ENCODE peak calls at places on chromosome 20, in four cellular contexts. C is activated B cell treated with CpG ODN at 0.5 μM for 24 hours; D is endodermal cell; J is CD8-positive, alpha-beta T cell. N is an unnamed sample.

GRCh38 chr20:401682-402495 is 6.2 kb upstream of the RBCK1 start:
- DNase-seq in C (no peak), D (no peak), J (no peak), N (no peak)

GRCh38 chr20:62668441-62669027 is 26.2 kb downstream of the SLCO4A1 start:
- DNase-seq in C (no peak), D (peak), J (peak), N (peak)

GRCh38 chr20:8152183-8152582 is 20.1 kb downstream of the PLCB1 start:
- DNase-seq in C (no peak), D (no peak), J (no peak), N (no peak)

GRCh38 chr20:1430004-1430451 is 36.6 kb downstream of the NSFL1C start:
- DNase-seq in C (no peak), D (no peak), J (no peak), N (no peak)

GRCh38 chr20:8996817-8997512 is 71.9 kb upstream of the PLCB4 start:
- DNase-seq in C (no peak), D (no peak), J (no peak), N (no peak)

GRCh38 chr20:32231847-32232246 is 24.2 kb downstream of the POFUT1 start:
- DNase-seq in C (no peak), D (no peak), J (peak), N (no peak)

GRCh38 chr20:20024942-20025341 is 7.8 kb downstream of the NAA20 start:
- DNase-seq in C (no peak), D (no peak), J (no peak), N (no peak)

GRCh38 chr20:35994994-35995453 is 26.6 kb downstream of the CNBD2 start:
- DNase-seq in C (peak), D (peak), J (peak), N (peak)

GRCh38 chr20:19492937-19493336 is 265.1 kb upstream of the RIN2 start:
- DNase-seq in C (no peak), D (no peak), J (no peak), N (no peak)

GRCh38 chr20:39960522-39961420 is 728.3 kb downstream of the MAFB start:
- DNase-seq in C (no peak), D (peak), J (no peak), N (no peak)

GRCh38 chr20:46872315-46873211 is 22.1 kb upstream of the EYA2 start:
- DNase-seq in C (no peak), D (no peak), J (no peak), N (no peak)

GRCh38 chr20:38685853-38686473 is 38.3 kb upstream of the SLC32A1 start:
- DNase-seq in C (no peak), D (peak), J (no peak), N (no peak)

GRCh38 chr20:62064788-62065668 is 653 bp downstream of the TAF4 start:
- DNase-seq in C (no peak), D (no peak), J (no peak), N (no peak)

GRCh38 chr20:4068708-4069107 is 53.4 kb upstream of the RNF24 start:
- DNase-seq in C (no peak), D (peak), J (no peak), N (no peak)

GRCh38 chr20:31833130-31833930 is 12.1 kb downstream of the FOXS1 start:
- DNase-seq in C (peak), D (peak), J (peak), N (no peak)

GRCh38 chr20:36971103-36971502 is 19.6 kb upstream of the SAMHD1 start:
- DNase-seq in C (no peak), D (no peak), J (no peak), N (no peak)

GRCh38 chr20:23060629-23061028 is 11.2 kb upstream of the THBD start:
- DNase-seq in C (no peak), D (no peak), J (no peak), N (no peak)

GRCh38 chr20:23061713-23062561 is 12.5 kb upstream of the THBD start:
- DNase-seq in C (no peak), D (peak), J (no peak), N (peak)

GRCh38 chr20:23059831-23060230 is 10.4 kb upstream of the THBD start:
- DNase-seq in C (no peak), D (no peak), J (no peak), N (no peak)

GRCh38 chr20:23061262-23061661 is 11.8 kb upstream of the THBD start:
- DNase-seq in C (no peak), D (no peak), J (no peak), N (no peak)

DNA sequence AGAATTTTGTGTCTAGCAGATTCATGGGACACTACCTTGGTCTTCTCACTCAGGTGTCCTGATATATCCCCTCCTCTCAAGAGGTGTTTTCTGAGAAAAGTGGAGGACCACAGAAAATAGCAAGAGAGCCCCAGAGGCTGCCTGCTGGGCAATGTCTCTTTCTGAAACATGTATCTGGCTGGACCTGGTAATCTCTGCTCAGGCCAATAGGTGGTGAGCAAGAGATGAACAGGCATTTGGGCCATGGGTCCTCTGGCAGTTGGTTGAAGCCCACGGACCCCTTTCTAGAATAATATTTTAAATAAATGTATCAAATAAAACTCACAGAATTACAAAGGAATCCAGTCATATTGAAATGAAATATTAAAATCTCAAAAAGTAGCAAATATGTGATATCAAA is 8.8 kb upstream of the THBD start:
- DNase-seq in C (no peak), D (no peak), J (no peak), N (no peak)
- TF ChIP-seq CTCF in C (no peak), D (peak), J (no peak), N (no peak)

GRCh38 chr20:34022154-34022842 is 28.6 kb downstream of the RALY start:
- DNase-seq in C (no peak), D (no peak), J (no peak), N (no peak)
- TF ChIP-seq CTCF in C (no peak), D (peak), J (peak), N (peak)

DNA sequence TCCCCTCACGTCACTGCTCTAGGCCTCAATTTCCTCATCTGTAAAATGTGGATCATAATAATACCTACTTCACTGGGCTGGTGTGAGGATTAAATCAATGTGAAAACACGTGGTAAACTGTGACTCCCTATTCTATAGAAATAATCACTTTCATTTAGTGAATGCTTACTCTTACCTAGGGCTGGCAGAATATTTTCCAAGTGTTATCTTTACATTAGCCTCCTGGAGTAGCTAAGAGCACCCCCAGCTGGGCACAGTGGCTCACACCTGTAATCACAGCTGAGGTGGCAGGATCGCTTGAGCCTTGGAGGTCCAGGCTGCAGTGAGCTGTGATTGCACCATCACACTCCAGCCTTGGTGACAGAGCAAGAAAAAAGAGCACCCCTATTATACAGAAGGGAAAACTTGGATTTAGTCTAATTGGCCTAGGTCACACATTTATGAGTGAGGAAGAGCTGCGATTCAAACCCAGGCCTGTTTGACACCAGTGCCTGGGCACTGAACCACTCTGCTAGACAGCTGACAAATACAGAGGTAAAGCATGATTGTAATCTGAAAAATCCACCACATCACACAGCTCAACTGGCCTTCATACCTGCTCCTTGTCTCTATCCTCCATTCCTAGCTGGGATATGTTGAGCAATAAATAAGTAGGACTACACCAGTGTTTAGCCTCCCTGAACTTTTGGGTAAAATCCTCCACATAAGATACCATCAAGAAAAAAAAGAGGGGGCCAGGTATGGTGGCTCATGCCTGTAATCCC is 1.4 kb upstream of the SNTA1 start:
- DNase-seq in C (no peak), D (peak), J (peak), N (no peak)
- TF ChIP-seq CTCF in C (no peak), D (peak), J (no peak), N (no peak)

GRCh38 chr20:50957276-50957675 is 1.1 kb downstream of the DPM1 start:
- DNase-seq in C (no peak), D (no peak), J (no peak), N (no peak)

GRCh38 chr20:50959543-50960126 is 1.0 kb downstream of the MOCS3 start:
- DNase-seq in C (no peak), D (no peak), J (no peak), N (no peak)

GRCh38 chr20:50957798-50958732 is at the start of gene DPM1:
- DNase-seq in C (peak), D (peak), J (peak), N (peak)

GRCh38 chr20:50953821-50954220 is 4.5 kb downstream of the DPM1 start:
- DNase-seq in C (no peak), D (no peak), J (no peak), N (no peak)

GRCh38 chr20:50958733-50959542 is at the start of gene MOCS3:
- DNase-seq in C (peak), D (peak), J (peak), N (peak)
- TF ChIP-seq CTCF in C (no peak), D (no peak), J (no peak), N (no peak)

GRCh38 chr20:60222497-60222896 is 264.3 kb downstream of the CDH26 start:
- DNase-seq in C (no peak), D (no peak), J (no peak), N (no peak)

GRCh38 chr20:60221593-60221992 is 263.4 kb downstream of the CDH26 start:
- DNase-seq in C (no peak), D (no peak), J (no peak), N (no peak)

GRCh38 chr20:60228255-60228654 is 270.0 kb downstream of the CDH26 start:
- DNase-seq in C (no peak), D (no peak), J (no peak), N (peak)

GRCh38 chr20:60223174-60223573 is 265.0 kb downstream of the CDH26 start:
- DNase-seq in C (no peak), D (no peak), J (no peak), N (no peak)

GRCh38 chr20:60224914-60225313 is 266.7 kb downstream of the CDH26 start:
- DNase-seq in C (no peak), D (peak), J (no peak), N (no peak)
- TF ChIP-seq CTCF in C (no peak), D (peak), J (no peak), N (no peak)

GRCh38 chr20:24533449-24533848 is 64.0 kb downstream of the SYNDIG1 start:
- DNase-seq in C (no peak), D (no peak), J (no peak), N (no peak)
- TF ChIP-seq CTCF in C (no peak), D (peak), J (no peak), N (no peak)

GRCh38 chr20:57713951-57714350 is 4.1 kb upstream of the PMEPA1 start:
- DNase-seq in C (no peak), D (no peak), J (no peak), N (no peak)
- TF ChIP-seq CTCF in C (no peak), D (no peak), J (no peak), N (no peak)

DNA sequence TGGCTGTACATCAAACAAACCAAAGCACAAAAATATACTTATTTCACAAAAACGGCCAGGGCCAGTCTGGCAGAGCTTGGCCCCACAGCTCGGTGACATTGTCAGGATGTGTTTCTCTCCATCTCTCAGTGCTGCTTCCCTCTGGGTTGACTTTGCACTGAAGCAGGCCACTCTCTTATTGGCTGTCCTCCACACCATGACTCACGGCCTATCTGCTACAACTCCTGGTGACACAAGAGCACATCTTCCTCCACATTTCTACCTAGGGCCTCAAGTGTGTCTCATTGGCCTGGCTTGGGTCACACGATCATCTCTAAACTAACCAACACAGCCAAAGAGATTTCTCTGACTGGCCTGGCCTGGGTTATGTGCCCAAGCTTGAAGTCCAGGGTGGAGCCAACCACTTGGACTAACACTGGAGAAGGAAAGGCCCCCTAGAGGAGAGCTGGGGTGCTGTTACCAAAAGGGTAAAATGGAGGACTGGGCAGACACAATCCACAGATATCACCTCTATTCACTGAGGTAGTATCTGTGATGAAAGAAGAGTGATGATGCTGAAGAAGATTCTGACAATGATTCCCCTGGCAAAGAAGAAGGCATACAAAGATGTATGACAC is 159.8 kb upstream of the TSHZ2 start:
- DNase-seq in C (no peak), D (peak), J (no peak), N (no peak)
- TF ChIP-seq CTCF in C (no peak), D (peak), J (no peak), N (no peak)

N was measured in CD14-positive monocyte.